ENCODE peak calls at places on chromosomes 3 and 15, in ten cellular contexts. E is caudate nucleus; X is neuronal stem cell; S is PC-3; A is aorta; M is transverse colon; F is naive thymus-derived CD4-positive, alpha-beta T cell; U is HCT116; I is tibial nerve; P is A549. J is an unnamed sample.

GRCh38 chr3:146100825-146101444 is 60.0 kb downstream of the PLOD2 start:
- DNase-seq in E (no peak), X (no peak), S (no peak), A (no peak), M (no peak), F (no peak), U (no peak), I (no peak), P (no peak), J (no peak)

GRCh38 chr15:77838595-77838994 is 205.9 kb upstream of the LINGO1 start:
- DNase-seq in E (no peak), X (no peak), S (no peak), A (peak; percentile 13), M (no peak), F (no peak), U (no peak), I (no peak), P (no peak), J (no peak)

GRCh38 chr15:29825205-29825604 is 2.9 kb upstream of the TJP1 start:
- DNase-seq in E (no peak), X (no peak), S (peak; percentile 32), A (no peak), M (no peak), F (peak; percentile 83), U (no peak), I (no peak), P (no peak), J (no peak)

GRCh38 chr3:162353414-162353813 is 856.8 kb downstream of the OTOL1 start:
- DNase-seq in E (no peak), X (no peak), S (no peak), A (no peak), M (no peak), F (no peak), U (no peak), I (no peak), P (no peak), J (no peak)

GRCh38 chr3:130725746-130726145 is 20.9 kb downstream of the PIK3R4 start:
- DNase-seq in E (no peak), X (no peak), S (no peak), A (no peak), M (no peak), F (no peak), U (no peak), I (no peak), P (no peak), J (no peak)

GRCh38 chr15:31372635-31373091 is 46.0 kb downstream of the KLF13 start:
- DNase-seq in E (peak; percentile 33), X (no peak), S (peak; percentile 26), A (no peak), M (no peak), F (no peak), U (no peak), I (peak; percentile 54), P (no peak), J (peak; percentile 29)

GRCh38 chr3:51434746-51435323 is 43.8 kb downstream of the RBM15B start:
- DNase-seq in E (no peak), X (peak; percentile 31), S (peak; percentile 64), A (no peak), M (peak; percentile 44), F (peak; percentile 61), U (peak; percentile 38), I (no peak), P (peak; percentile 23), J (peak; percentile 8)

GRCh38 chr3:33001889-33002288 is 50.4 kb downstream of the CCR4 start:
- DNase-seq in E (no peak), X (no peak), S (no peak), A (no peak), M (no peak), F (no peak), U (no peak), I (no peak), P (no peak), J (no peak)

GRCh38 chr15:77508541-77509505 is 88.1 kb downstream of the HMG20A start:
- DNase-seq in E (no peak), X (no peak), S (no peak), A (peak; percentile 86), M (no peak), F (no peak), U (no peak), I (peak; percentile 57), P (no peak), J (no peak)

GRCh38 chr3:133038089-133038730 is at the start of gene TMEM108:
- DNase-seq in E (peak; percentile 88), X (peak; percentile 87), S (no peak), A (peak; percentile 92), M (peak; percentile 52), F (no peak), U (no peak), I (peak; percentile 16), P (peak; percentile 73), J (no peak)

GRCh38 chr3:16290007-16290826 is 25.2 kb downstream of the OXNAD1 start:
- DNase-seq in E (no peak), X (peak; percentile 23), S (peak; percentile 73), A (no peak), M (peak; percentile 46), F (peak; percentile 50), U (peak; percentile 24), I (no peak), P (peak; percentile 27), J (no peak)

GRCh38 chr3:123319760-123320159 is 118.0 kb downstream of the SEC22A start:
- DNase-seq in E (no peak), X (no peak), S (no peak), A (peak; percentile 58), M (no peak), F (no peak), U (no peak), I (no peak), P (no peak), J (no peak)

GRCh38 chr3:184733971-184734608 is 22.2 kb upstream of the MAGEF1 start:
- DNase-seq in E (no peak), X (no peak), S (no peak), A (no peak), M (no peak), F (no peak), U (no peak), I (no peak), P (no peak), J (no peak)

GRCh38 chr15:33639968-33640367 is 328.3 kb upstream of the CHRM5 start:
- DNase-seq in E (no peak), X (no peak), S (no peak), A (no peak), M (no peak), F (no peak), U (no peak), I (no peak), P (no peak), J (no peak)

DNA sequence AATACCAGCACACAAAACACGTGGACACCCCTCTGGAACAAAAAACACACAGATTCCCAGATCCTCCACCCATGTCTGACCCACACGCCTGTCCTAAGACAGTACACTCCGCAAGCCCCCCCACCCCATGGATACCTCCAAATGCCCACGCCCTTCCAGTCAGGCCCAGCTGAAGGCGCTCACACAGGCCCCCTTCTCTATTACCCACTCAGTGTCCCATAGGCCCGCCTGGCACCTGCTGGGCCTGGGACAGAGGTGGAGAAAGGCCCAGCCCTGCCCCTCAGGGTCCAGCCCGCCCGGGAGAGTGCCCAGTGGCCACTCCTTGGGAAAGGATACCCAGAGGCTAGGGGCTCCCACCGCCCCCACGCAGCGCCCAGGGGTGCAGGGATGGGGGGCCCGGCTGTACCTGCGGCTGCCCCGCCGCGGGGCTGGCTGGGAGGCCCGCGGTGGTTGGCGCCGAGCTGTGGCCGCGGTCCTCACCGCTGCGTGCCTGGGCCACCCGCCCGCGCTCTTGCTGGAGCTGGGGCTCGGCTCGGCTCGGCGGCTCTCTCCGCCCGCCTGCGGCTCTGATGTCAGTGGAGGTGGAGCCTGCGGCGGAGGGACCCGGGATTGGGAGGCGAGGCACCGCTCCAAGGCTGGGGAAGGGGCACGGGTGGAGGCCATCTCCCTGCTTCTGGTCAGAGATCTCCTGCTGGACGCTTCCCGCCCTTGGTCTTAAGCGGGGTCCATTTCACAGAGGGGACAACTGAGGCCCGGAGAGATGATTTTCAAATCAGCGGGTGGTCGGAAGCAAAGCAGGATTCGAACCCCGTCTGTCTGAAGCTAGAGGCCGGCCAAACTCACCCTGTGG is at the start of gene CAMK1:
- DNase-seq in E (peak; percentile 78), X (peak; percentile 62), S (peak; percentile 79), A (peak; percentile 96), M (peak; percentile 84), F (peak; percentile 31), U (no peak), I (peak; percentile 73), P (peak; percentile 79), J (no peak)
- H3K27ac ChIP-seq in E (peak within 1 kb of the TSS; percentile 89), X (no peak within 1 kb of the TSS), S (no peak within 1 kb of the TSS), A (peak within 1 kb of the TSS; percentile 70), M (peak within 1 kb of the TSS; percentile 89), F (peak within 1 kb of the TSS; percentile 43), U (peak within 1 kb of the TSS; percentile 69), I (peak within 1 kb of the TSS; percentile 91), P (peak within 1 kb of the TSS; percentile 92), J (no peak within 1 kb of the TSS)

GRCh38 chr15:80473574-80474223 is 69.5 kb downstream of the ARNT2 start:
- DNase-seq in E (no peak), X (no peak), S (no peak), A (no peak), M (no peak), F (no peak), U (no peak), I (no peak), P (no peak), J (no peak)
- H3K27ac ChIP-seq in E (peak overlapping the region; percentile 11), X (no peak overlapping the region), S (no peak overlapping the region), A (no peak overlapping the region), M (no peak overlapping the region), F (no peak overlapping the region), U (no peak overlapping the region), I (no peak overlapping the region), P (no peak overlapping the region), J (no peak overlapping the region)

DNA sequence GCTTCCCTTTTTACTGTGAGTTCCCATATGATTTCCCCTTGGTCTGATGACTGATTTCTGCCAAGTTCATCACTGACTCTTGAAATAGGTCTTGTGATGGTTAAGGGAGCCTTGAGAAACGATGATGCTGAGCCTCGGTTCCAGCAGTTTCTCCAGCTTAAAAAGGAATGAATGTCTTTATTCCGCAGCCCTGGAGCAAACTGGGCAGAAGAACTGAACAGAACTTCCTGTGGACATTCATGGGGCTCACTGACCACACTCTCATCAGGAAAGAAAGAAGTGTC is 29.3 kb upstream of the LDHAL6B start:
- DNase-seq in E (no peak), X (no peak), S (no peak), A (no peak), M (no peak), F (no peak), U (no peak), I (no peak), P (no peak), J (no peak)
- H3K27ac ChIP-seq in E (peak overlapping the region; percentile 65), X (no peak overlapping the region), S (no peak overlapping the region), A (no peak overlapping the region), M (peak overlapping the region; percentile 1), F (no peak overlapping the region), U (no peak overlapping the region), I (no peak overlapping the region), P (no peak overlapping the region), J (no peak overlapping the region)

DNA sequence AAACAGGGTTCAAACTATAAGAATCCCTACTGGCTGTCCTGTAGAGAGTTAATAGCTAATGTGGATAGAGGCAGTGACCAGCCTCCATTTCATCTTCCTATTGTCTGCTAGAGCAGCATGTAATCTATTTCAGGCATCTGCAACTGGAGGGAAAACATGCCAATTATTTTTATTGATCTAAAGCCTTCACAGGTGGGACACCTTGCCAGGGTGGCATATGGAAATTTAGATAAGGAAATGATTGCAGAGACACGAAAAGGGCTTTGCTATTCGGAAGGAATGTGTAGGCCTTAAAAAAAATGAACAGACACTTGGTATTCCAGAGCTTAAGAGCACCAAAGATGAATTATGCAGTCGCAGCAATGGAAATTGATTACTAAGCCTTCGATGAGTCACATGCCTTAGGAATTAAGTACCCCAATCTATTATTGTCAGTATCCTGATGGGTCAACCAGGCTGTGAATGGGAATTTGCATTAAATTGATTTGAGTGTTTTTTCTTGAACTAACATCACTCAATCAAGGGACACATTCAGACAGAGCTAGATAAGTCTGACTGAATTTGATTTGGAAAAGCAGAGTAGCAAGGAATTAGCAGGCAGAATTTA is 454.7 kb downstream of the SQOR start:
- DNase-seq in E (no peak), X (no peak), S (no peak), A (no peak), M (no peak), F (no peak), U (no peak), I (no peak), P (no peak), J (no peak)
- H3K27ac ChIP-seq in E (no peak overlapping the region), X (no peak overlapping the region), S (peak overlapping the region; percentile 76), A (no peak overlapping the region), M (no peak overlapping the region), F (no peak overlapping the region), U (no peak overlapping the region), I (no peak overlapping the region), P (no peak overlapping the region), J (no peak overlapping the region)

J was measured in epithelial cell of prostate.